ENCODE peak calls at places on chromosomes 5 and 9, in four cellular contexts. Z is left ventricle myocardium inferior, U is upper lobe of right lung, A is colonic mucosa. N is an unnamed sample. For H3K27me3, the result is how much of the 10 kb centered on the place peaks cover.

GRCh38 chr9:136237486-136238341 is 7.9 kb downstream of the QSOX2 start:
- DNase-seq in A (no peak), Z (no peak), U (no peak), N (no peak)

GRCh38 chr9:74645007-74645639 is 148.0 kb downstream of the RORB start:
- DNase-seq in U (no peak), Z (no peak), A (no peak), N (peak)

GRCh38 chr5:146283344-146283761 is 55.3 kb upstream of the POU4F3 start:
- DNase-seq in A (no peak), Z (no peak), U (no peak), N (no peak)

GRCh38 chr9:132381966-132382541 is 24.6 kb downstream of the TTF1 start:
- DNase-seq in U (no peak), A (no peak), Z (no peak), N (no peak)

GRCh38 chr5:113264061-113264460 is 170.7 kb downstream of the TSSK1B start:
- DNase-seq in Z (no peak), U (no peak), A (no peak), N (no peak)

GRCh38 chr9:82273121-82273520 is 284.5 kb downstream of the SPATA31D1 start:
- DNase-seq in A (no peak), Z (no peak), U (no peak), N (no peak)

GRCh38 chr5:6253281-6253680 is 125.1 kb downstream of the MED10 start:
- DNase-seq in A (no peak), Z (no peak), U (no peak), N (no peak)

GRCh38 chr5:174581483-174581882 is 142.9 kb upstream of the MSX2 start:
- DNase-seq in Z (no peak), A (no peak), U (no peak), N (peak)

GRCh38 chr9:35675204-35675603 is 1.5 kb downstream of the CA9 start:
- DNase-seq in U (no peak), Z (no peak), A (no peak), N (no peak)

GRCh38 chr5:140251527-140251973 is 51.4 kb downstream of the PFDN1 start:
- DNase-seq in A (no peak), U (no peak), Z (no peak), N (no peak)

GRCh38 chr9:130955947-130956621 is 17.0 kb upstream of the FIBCD1 start:
- DNase-seq in U (no peak), Z (no peak), A (no peak), N (no peak)

GRCh38 chr5:88116396-88116795 is 152.2 kb downstream of the TMEM161B start:
- DNase-seq in U (no peak), A (no peak), Z (no peak), N (no peak)

GRCh38 chr5:64570395-64570996 is 64.7 kb downstream of the RGS7BP start:
- DNase-seq in U (no peak), A (no peak), Z (no peak), N (no peak)

GRCh38 chr5:44681906-44682305 is 126.8 kb upstream of the MRPS30 start:
- DNase-seq in U (no peak), A (no peak), Z (no peak), N (no peak)

GRCh38 chr5:36878421-36879088 is 2.0 kb downstream of the NIPBL start:
- DNase-seq in Z (no peak), A (peak), U (no peak), N (peak)

GRCh38 chr5:87885727-87886126 is 382.9 kb downstream of the TMEM161B start:
- DNase-seq in Z (no peak), A (no peak), U (no peak), N (no peak)

GRCh38 chr5:15037247-15037908 is 165.8 kb upstream of the ANKH start:
- DNase-seq in U (no peak), Z (no peak), A (no peak), N (no peak)

GRCh38 chr9:124220551-124221451 is 36.9 kb upstream of the NEK6 start:
- DNase-seq in A (peak), U (peak), Z (no peak), N (no peak)

GRCh38 chr5:37886207-37886905 is 46.5 kb upstream of the GDNF start:
- DNase-seq in A (no peak), Z (no peak), U (no peak), N (no peak)

GRCh38 chr5:55042886-55043285 is 18.8 kb downstream of the GZMK start:
- DNase-seq in U (no peak), Z (no peak), A (no peak), N (no peak)

GRCh38 chr5:10669983-10670382 is 91.1 kb downstream of the DAP start:
- DNase-seq in A (no peak), U (no peak), Z (no peak), N (no peak)

GRCh38 chr5:139942243-139942642 is 100.9 kb downstream of the NRG2 start:
- DNase-seq in U (no peak), A (no peak), Z (no peak), N (no peak)

GRCh38 chr9:116475201-116475600 is 211.9 kb upstream of the TRIM32 start:
- DNase-seq in Z (no peak), A (no peak), U (no peak), N (no peak)

GRCh38 chr5:42612997-42613396 is 143.6 kb upstream of the CCDC152 start:
- DNase-seq in U (no peak), Z (no peak), A (no peak), N (no peak)

GRCh38 chr5:6253846-6254245 is 124.5 kb downstream of the MED10 start:
- DNase-seq in A (no peak), Z (no peak), U (no peak), N (no peak)

GRCh38 chr9:111919875-111920274 is 23.3 kb downstream of the UGCG start:
- DNase-seq in Z (no peak), U (no peak), A (no peak), N (no peak)

GRCh38 chr9:95513722-95514121 is 3.0 kb downstream of the PTCH1 start:
- DNase-seq in A (no peak), Z (no peak), U (no peak), N (no peak)

GRCh38 chr9:95511232-95511951 is 5.4 kb downstream of the PTCH1 start:
- DNase-seq in U (no peak), A (peak), Z (no peak), N (peak)

GRCh38 chr9:95511952-95512750 is 4.6 kb downstream of the PTCH1 start:
- DNase-seq in A (peak), U (no peak), Z (no peak), N (peak)

GRCh38 chr9:95514402-95514801 is 2.4 kb downstream of the PTCH1 start:
- DNase-seq in A (no peak), U (no peak), Z (no peak), N (peak)

DNA sequence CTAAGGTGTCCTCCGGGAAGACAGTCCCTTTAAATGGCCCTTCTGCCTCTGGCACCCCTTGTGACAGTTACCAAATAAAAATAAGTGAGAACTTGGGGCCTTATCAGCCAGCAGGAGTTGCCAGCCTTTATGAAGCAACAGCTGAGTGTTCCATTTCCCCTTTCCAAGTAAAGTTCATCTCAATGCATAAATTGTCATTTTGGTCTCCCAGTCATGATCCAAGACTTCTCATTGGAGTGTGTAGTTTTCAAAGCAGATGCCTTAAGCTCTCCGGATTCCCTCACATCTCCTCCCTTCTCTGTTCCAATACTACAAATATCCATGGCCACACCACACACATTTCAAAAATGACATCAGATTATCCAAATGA is 4.0 kb downstream of the PTCH1 start:
- DNase-seq in U (no peak), A (no peak), Z (no peak), N (no peak)
- H3K27me3 ChIP-seq in U (under half), A (under half), Z (under half), N (under half)

DNA sequence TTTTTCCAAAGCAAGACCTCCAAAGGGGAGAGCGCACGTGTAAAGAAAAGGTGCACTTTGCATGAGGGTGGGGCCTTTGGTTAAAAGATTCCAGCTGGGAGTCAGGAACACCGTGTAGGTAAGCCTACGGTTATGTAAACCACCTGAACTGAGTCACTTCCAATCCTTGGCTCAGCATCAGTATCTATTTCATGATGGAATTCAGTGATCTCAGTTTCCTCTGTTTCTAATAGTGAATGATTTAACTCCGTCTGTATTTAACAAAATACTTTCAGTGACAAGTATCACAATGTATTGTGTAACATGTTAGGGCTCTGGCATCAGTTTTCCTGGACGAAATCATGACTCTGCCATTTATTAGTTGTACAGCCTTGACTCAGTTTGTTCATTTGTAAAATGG is 1.3 kb upstream of the SVEP1 start:
- DNase-seq in U (no peak), A (no peak), Z (no peak), N (no peak)
- H3K27me3 ChIP-seq in U (under half), A (under half), Z (half or more), N (under half)

DNA sequence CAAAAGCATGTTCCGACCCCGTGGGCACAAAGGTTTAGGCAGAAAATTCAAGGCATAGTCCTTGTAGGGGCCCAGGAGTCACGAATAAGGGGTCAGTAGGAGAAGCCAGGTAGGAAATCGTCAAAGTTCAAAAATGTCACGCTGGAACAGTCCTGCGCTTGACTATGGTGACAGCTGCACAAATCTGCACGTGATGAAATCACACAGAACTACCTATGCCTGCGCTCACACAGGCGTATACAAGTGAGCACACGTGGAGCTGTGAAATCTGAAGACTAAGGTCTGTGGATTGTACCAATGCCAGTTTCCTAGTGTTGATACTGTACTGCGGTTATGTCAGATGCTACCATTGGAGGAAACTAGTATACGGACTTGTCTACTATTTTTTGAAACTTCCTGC is 303.1 kb upstream of the PANK3 start:
- DNase-seq in Z (no peak), U (no peak), A (no peak), N (no peak)
- H3K27me3 ChIP-seq in Z (under half), U (under half), A (under half), N (under half)

DNA sequence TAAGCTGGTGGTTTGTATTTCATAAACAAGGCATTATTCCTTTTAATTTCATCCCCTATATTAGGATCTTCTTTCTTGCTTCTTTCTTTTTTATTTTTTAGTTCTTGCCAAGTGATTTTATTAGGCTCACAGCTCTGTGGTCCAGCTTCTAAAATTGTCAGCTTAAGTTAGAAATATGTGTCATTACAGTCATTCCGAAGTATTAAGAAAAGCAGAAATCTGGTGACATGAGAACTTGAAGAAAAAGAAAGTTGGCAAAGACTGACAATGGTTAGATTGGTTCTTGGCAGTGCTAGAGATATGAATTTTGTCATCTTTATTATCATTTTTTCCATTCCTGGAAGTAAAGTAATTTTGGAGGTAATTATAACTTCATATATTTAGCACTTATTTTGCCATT is 166.5 kb upstream of the PRR16 start:
- DNase-seq in U (no peak), Z (no peak), A (no peak), N (no peak)
- H3K27me3 ChIP-seq in U (under half), Z (under half), A (under half), N (under half)

GRCh38 chr5:73454379-73455036 is 5.9 kb upstream of the FOXD1 start:
- DNase-seq in U (no peak), A (peak), Z (no peak), N (peak)

GRCh38 chr5:73450672-73451217 is 2.2 kb upstream of the FOXD1 start:
- DNase-seq in A (no peak), Z (no peak), U (no peak), N (no peak)

GRCh38 chr5:73450041-73450598 is 1.5 kb upstream of the FOXD1 start:
- DNase-seq in Z (no peak), A (no peak), U (no peak), N (no peak)

GRCh38 chr5:73451218-73452130 is 2.9 kb upstream of the FOXD1 start:
- DNase-seq in A (peak), Z (peak), U (peak), N (peak)

DNA sequence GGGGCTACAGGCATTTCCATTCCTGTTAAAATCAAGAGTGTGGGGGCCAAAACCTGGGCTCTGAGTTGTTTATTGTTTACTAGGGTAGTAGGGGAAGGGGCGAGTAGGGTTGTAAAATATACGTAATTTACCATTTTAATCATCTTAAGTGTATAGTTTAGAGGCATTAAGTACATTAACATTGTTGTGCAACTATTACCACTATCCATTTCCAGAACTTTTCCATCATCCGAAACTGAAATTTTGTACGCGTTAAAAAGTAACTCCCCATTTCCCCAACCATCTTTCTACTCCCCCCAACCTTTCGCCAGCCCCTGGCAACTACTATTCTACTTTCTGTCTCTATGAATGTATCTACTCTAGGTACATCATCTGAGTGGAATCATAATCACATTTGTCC is 3.6 kb upstream of the FOXD1 start:
- DNase-seq in A (no peak), U (no peak), Z (no peak), N (no peak)
- H3K27me3 ChIP-seq in A (half or more), U (half or more), Z (half or more), N (under half)

GRCh38 chr9:109537288-109537687 is 39.2 kb upstream of the PTPN3 start:
- DNase-seq in U (no peak), Z (no peak), A (no peak), N (peak)

GRCh38 chr9:109535365-109535764 is 37.3 kb upstream of the PTPN3 start:
- DNase-seq in Z (no peak), A (no peak), U (no peak), N (no peak)

GRCh38 chr9:109538346-109538745 is 40.2 kb upstream of the PTPN3 start:
- DNase-seq in A (no peak), Z (no peak), U (no peak), N (no peak)

GRCh38 chr9:109536859-109537258 is 38.8 kb upstream of the PTPN3 start:
- DNase-seq in Z (no peak), A (no peak), U (no peak), N (peak)

DNA sequence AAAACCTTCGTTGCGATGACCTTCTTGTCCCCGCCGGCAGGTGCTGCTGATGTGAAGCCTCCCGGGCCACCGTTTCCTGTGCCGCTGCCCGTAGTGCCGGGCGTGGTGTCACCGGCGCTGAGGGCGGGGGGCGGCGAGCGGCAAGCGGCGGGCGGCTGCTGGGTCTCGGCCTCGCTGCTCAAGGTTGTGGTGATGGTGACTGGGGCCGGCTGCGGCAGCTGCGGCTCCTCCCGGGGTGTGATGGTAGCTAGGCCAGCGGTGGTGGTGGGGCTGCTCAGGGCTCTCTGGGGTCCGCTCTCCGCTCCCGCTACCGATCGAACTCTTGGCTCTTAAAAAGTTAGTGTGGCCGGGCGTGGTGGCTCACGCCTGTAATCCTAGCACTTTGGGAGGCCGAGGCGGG is 36.0 kb upstream of the PTPN3 start:
- DNase-seq in Z (no peak), A (no peak), U (no peak), N (no peak)
- H3K27me3 ChIP-seq in Z (under half), A (under half), U (under half), N (under half)

DNA sequence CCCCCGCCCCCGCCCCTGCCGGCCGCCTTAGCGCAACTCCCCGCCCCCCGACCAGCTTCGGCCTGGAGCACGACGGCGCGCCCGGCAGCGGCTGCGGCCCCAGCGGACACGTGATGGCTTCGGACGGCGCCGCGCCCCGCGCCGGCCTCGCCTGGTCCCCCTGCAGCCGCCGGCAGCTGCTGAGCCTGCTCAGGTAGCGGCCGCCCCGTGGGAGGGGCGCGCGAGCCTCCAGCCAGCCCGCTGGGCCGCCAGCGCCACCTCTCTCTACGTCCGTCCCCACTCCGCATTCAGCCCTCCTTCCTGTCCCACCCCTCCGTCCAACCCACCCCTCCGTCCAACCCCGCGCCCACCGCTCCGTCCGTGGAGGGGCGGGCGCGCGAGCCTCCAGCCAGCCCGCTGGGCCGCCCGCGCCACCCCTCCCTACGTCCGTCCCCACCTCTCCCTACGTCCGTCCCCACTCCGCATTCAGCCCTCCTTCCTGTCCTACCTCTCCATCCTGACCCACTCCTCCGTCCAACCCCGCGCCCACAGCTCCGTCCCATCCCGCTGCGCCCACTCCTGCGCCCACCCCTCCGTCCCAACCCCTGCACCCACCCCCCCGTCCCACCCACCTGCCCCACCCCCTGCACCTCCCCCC is 6.5 kb downstream of the ADAMTS13 start:
- DNase-seq in A (peak), U (no peak), Z (no peak), N (peak)
- H3K27me3 ChIP-seq in A (under half), U (under half), Z (half or more), N (under half)

GRCh38 chr9:107489144-107489673 is 360 bp downstream of the KLF4 start:
- DNase-seq in Z (no peak), U (no peak), A (no peak), N (no peak)
- H3K27me3 ChIP-seq in Z (under half), U (under half), A (under half), N (under half)

GRCh38 chr9:134224827-134225154 is 60.4 kb upstream of the RNU6ATAC start:
- DNase-seq in U (no peak), Z (no peak), A (no peak), N (no peak)

GRCh38 chr9:134224130-134224826 is 59.9 kb upstream of the RNU6ATAC start:
- DNase-seq in A (no peak), Z (no peak), U (peak), N (no peak)

GRCh38 chr9:134226221-134226930 is 62.0 kb upstream of the RNU6ATAC start:
- DNase-seq in A (peak), U (no peak), Z (peak), N (no peak)

GRCh38 chr9:134225816-134226215 is 61.5 kb upstream of the RNU6ATAC start:
- DNase-seq in U (no peak), Z (peak), A (no peak), N (no peak)

DNA sequence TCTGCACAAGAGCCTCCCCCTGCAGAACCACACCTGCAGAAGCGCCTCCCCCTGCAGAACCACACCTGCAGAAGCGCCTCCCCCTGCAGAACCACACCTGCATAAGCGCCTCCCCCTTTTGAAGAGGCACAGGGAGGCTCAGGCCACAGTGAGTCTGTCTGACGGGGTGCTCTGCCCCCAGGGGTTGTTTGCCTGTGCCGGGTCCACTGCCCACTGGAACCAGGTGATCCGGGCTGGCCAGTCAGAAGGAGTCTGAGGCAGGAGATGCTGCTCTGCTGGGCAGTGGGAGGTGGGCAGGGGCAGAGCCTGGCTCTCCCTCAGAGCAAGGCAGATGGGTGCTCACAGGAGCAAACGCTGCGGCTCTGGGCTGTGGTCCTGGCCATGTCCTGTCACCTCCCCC is 60.8 kb upstream of the RNU6ATAC start:
- DNase-seq in A (no peak), Z (no peak), U (no peak), N (no peak)
- H3K27me3 ChIP-seq in A (under half), Z (under half), U (under half), N (under half)

GRCh38 chr9:127214421-127215265 is 49.9 kb upstream of the GARNL3 start:
- DNase-seq in U (peak), Z (no peak), A (peak), N (peak)
- H3K27me3 ChIP-seq in U (under half), Z (under half), A (under half), N (under half)